ENCODE peak calls at places on chromosomes 6 and 20, in six cellular contexts. K is pancreas, Z is NCI-H1694 treated with DMSO at 0.1 percent for 48 hours, P is NCI-H2081, F is H7, B is activated T-cell treated with anti-CD3 and anti-CD28 coated beads for 1 hour. W is an unnamed sample.

GRCh38 chr6:136274062-136274461 is 15.6 kb downstream of the BCLAF1 start:
- DNase-seq in K (no peak), Z (no peak), P (no peak), F (no peak), B (no peak), W (no peak)

GRCh38 chr6:42251911-42252637 is 34.4 kb upstream of the MRPS10 start:
- DNase-seq in K (peak), Z (no peak), P (peak), F (no peak), B (no peak), W (no peak)

GRCh38 chr6:43256670-43257664 is 13.7 kb downstream of the TTBK1 start:
- DNase-seq in K (no peak), Z (no peak), P (no peak), F (peak), B (no peak), W (no peak)

GRCh38 chr6:132354517-132355167 is 46.6 kb downstream of the MOXD1 start:
- DNase-seq in K (no peak), Z (no peak), P (no peak), F (no peak), B (peak), W (no peak)

GRCh38 chr20:51799586-51799985 is 2.7 kb downstream of the SALL4 start:
- DNase-seq in K (no peak), Z (no peak), P (no peak), F (peak), B (no peak), W (no peak)

GRCh38 chr6:55674672-55675071 is 95.7 kb upstream of the HMGCLL1 start:
- DNase-seq in K (no peak), Z (no peak), P (no peak), F (no peak), B (no peak), W (no peak)

GRCh38 chr6:135759831-135760230 is 91.7 kb upstream of the PDE7B start:
- DNase-seq in K (peak), Z (no peak), P (no peak), F (peak), B (no peak), W (no peak)

GRCh38 chr20:10645205-10645570 is 28.6 kb downstream of the JAG1 start:
- DNase-seq in K (no peak), Z (no peak), P (no peak), F (no peak), B (no peak), W (no peak)

GRCh38 chr6:167350322-167350721 is 25.4 kb downstream of the TTLL2 start:
- DNase-seq in K (no peak), Z (no peak), P (no peak), F (peak), B (no peak), W (no peak)

GRCh38 chr6:40504274-40504673 is 82.9 kb downstream of the LRFN2 start:
- DNase-seq in K (no peak), Z (no peak), P (no peak), F (no peak), B (no peak), W (no peak)

W was measured in HuH-7.5.